ENCODE peak calls at places on chromosomes 5 and 9, in four cellular contexts. L, U, E and A are unnamed samples.

GRCh38 chr5:116451905-116452450 is 122.6 kb downstream of the SEMA6A start:
- DNase-seq in L (no peak), E (no peak), U (no peak), A (peak; percentile 69)

GRCh38 chr9:89179920-89180667 is 1.5 kb upstream of the SHC3 start:
- DNase-seq in L (peak; percentile 92), U (peak; percentile 82), E (peak; percentile 95), A (peak; percentile 96)

GRCh38 chr9:132800038-132800648 is 77.9 kb downstream of the AK8 start:
- DNase-seq in U (peak; percentile 54), L (peak; percentile 89), E (peak; percentile 86), A (peak; percentile 91)

GRCh38 chr5:57956606-57957005 is 474.0 kb upstream of the ACTBL2 start:
- DNase-seq in U (no peak), E (no peak), L (no peak), A (no peak)

GRCh38 chr9:136007906-136008692 is 46.9 kb upstream of the UBAC1 start:
- DNase-seq in E (no peak), L (no peak), U (peak; percentile 83), A (no peak)

GRCh38 chr5:102077920-102078319 is 218.2 kb downstream of the SLCO4C1 start:
- DNase-seq in E (no peak), L (no peak), U (no peak), A (no peak)

GRCh38 chr9:129697956-129698757 is 32.7 kb downstream of the PRRX2 start:
- DNase-seq in E (peak; percentile 77), L (no peak), U (no peak), A (peak; percentile 61)

GRCh38 chr9:133818444-133818843 is 80.3 kb upstream of the SARDH start:
- DNase-seq in U (peak; percentile 46), E (no peak), L (no peak), A (no peak)

GRCh38 chr5:133643365-133643764 is 31.0 kb upstream of the FSTL4 start:
- DNase-seq in E (no peak), U (no peak), L (no peak), A (no peak)

GRCh38 chr9:114169029-114169939 is 13.9 kb downstream of the COL27A1 start:
- DNase-seq in L (peak; percentile 48), E (no peak), U (no peak), A (no peak)

GRCh38 chr5:17398439-17398838 is 99.6 kb upstream of the TAF11L2 start:
- DNase-seq in E (no peak), L (no peak), U (no peak), A (no peak)

GRCh38 chr5:123157797-123158528 is 68.9 kb downstream of the PRDM6 start:
- DNase-seq in E (no peak), L (no peak), U (no peak), A (no peak)
- TF ChIP-seq CTCF in E (no peak), L (no peak), U (no peak), A (no peak)

GRCh38 chr9:128420651-128421473 is at the start of gene CERCAM:
- DNase-seq in E (peak; percentile 78), L (peak; percentile 73), U (peak; percentile 34), A (peak; percentile 83)
- H3K27ac ChIP-seq in E (peak within 1 kb of the TSS; percentile 92), L (peak within 1 kb of the TSS; percentile 65), U (peak within 1 kb of the TSS; percentile 38), A (peak within 1 kb of the TSS; percentile 63)

GRCh38 chr5:35938518-35939227 is at the start of gene CAPSL:
- DNase-seq in L (no peak), E (peak; percentile 68), U (no peak), A (peak; percentile 95)
- H3K27me3 ChIP-seq in L (no peaks in the 10 kb centered on the region), E (no peaks in the 10 kb centered on the region), U (no peaks in the 10 kb centered on the region), A (peaks cover 30% of the 10 kb centered on the region)

DNA sequence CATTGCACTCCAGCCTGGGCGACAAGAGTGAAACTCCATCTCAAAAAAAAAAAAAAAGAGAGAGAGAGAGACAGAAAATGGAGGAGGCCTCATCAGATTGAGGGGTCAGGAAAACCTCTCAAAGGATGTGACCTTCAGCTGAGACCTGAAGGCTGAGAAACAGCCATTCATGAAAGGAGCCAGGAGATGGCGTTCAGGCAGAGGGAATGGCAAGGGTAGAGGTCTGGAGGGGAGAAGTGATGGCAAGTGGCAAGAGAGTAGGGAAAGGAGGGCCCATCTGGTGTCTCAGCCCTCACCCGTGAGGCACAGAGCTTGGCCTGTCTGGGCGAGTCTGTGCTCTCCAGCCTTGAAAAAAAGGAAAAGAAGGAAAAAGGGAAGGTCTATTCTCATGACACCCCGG is 17.0 kb downstream of the CAMK2A start:
- DNase-seq in L (no peak), U (peak; percentile 55), E (no peak), A (peak; percentile 87)
- TF ChIP-seq CTCF in L (peak; percentile 27), U (peak; percentile 88), E (no peak), A (peak; percentile 77)

GRCh38 chr5:36683821-36684434 is 77.5 kb downstream of the SLC1A3 start:
- DNase-seq in L (peak; percentile 70), U (no peak), E (peak; percentile 70), A (peak; percentile 38)

GRCh38 chr5:36680066-36680465 is 73.7 kb downstream of the SLC1A3 start:
- DNase-seq in L (peak; percentile 75), E (peak; percentile 86), U (no peak), A (no peak)

GRCh38 chr5:36675244-36675643 is 68.8 kb downstream of the SLC1A3 start:
- DNase-seq in E (no peak), U (no peak), L (no peak), A (no peak)

GRCh38 chr5:36682499-36682898 is 76.1 kb downstream of the SLC1A3 start:
- DNase-seq in U (no peak), E (no peak), L (no peak), A (no peak)

GRCh38 chr5:36679609-36680008 is 73.2 kb downstream of the SLC1A3 start:
- DNase-seq in E (no peak), U (no peak), L (no peak), A (no peak)
- H3K27ac ChIP-seq in E (no peak overlapping the region), U (no peak overlapping the region), L (no peak overlapping the region), A (no peak overlapping the region)

DNA sequence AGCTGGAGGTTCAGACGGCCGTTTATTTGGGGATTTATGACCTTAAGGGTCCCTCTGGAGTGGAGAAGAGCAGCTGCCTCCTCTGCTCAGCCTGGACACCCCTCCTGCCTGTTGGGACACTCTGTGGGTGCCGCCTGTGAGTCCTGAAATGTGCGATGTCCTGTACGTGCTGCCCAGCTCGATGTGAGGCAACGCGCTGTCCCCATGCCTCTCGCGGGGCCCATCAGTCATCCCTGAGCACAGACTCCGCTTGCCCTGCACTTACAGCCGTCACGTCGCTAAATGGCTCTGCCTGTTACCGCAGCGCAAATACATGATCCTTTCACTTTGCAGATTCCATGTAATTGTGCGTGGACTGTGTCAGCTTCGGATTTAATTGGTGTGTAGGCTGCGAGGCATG is 27.2 kb downstream of the IRX4 start:
- DNase-seq in L (no peak), E (no peak), U (no peak), A (no peak)
- H3K27me3 ChIP-seq in L (peaks cover 56% of the 10 kb centered on the region), E (peaks cover 18% of the 10 kb centered on the region), U (peaks cover 46% of the 10 kb centered on the region), A (peaks cover 35% of the 10 kb centered on the region)

DNA sequence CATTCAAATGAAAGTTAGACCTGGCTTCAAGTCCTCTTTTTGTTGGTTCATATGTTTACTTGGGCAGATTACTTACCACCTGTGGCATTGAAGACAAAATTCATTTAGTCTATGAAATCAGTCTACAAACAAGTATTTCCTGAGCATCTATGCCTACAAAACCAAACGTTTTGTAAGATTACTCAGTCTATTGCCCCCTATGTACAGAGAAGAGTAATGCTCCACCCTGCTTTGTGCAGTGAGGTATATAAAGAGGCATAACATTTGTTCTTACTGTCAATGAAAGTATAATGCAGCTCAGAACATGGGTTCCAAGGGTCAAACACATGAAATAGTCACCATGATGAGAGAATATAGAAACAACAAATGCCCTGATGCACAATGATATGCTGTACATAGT is 580.7 kb downstream of the KIF4B start:
- DNase-seq in E (no peak), L (no peak), U (no peak), A (no peak)
- TF ChIP-seq CTCF in E (no peak), L (no peak), U (no peak), A (peak; percentile 65)